ENCODE peak calls at places on chromosomes 7 and 10, in seven cellular contexts. S is A549, R is substantia nigra, N is thoracic aorta, Y is fibroblast of lung, Q is non-pigmented ciliary epithelial cell, E is brain microvascular endothelial cell. Z is an unnamed sample.

GRCh38 chr7:134943785-134944400 is 42.4 kb upstream of the AGBL3 start:
- DNase-seq in R (no peak), Y (no peak), Q (no peak), E (no peak), N (no peak), S (peak), Z (no peak)

GRCh38 chr7:105315357-105315756 is 73.4 kb downstream of the SRPK2 start:
- DNase-seq in Q (no peak), S (no peak), R (no peak), Y (no peak), N (no peak), E (no peak), Z (no peak)

GRCh38 chr7:2475678-2476015 is 551 bp downstream of the GRIFIN start:
- DNase-seq in R (no peak), Q (no peak), N (no peak), S (no peak), Y (no peak), E (no peak), Z (no peak)

GRCh38 chr7:158428131-158428841 is 159.3 kb downstream of the PTPRN2 start:
- DNase-seq in Q (no peak), N (no peak), R (no peak), S (no peak), Y (no peak), E (no peak), Z (no peak)

GRCh38 chr10:30435068-30435422 is 1.1 kb downstream of the MAP3K8 start:
- DNase-seq in Y (peak), E (peak), Q (no peak), S (peak), R (no peak), N (no peak), Z (no peak)

GRCh38 chr7:44212581-44213184 is 11.9 kb downstream of the YKT6 start:
- DNase-seq in Q (no peak), E (no peak), Y (no peak), N (no peak), S (no peak), R (no peak), Z (no peak)

GRCh38 chr7:91149518-91149917 is 114.7 kb upstream of the FZD1 start:
- DNase-seq in R (no peak), S (no peak), Y (no peak), Q (no peak), N (no peak), E (no peak), Z (no peak)

GRCh38 chr10:22252286-22252800 is 34.5 kb upstream of the EBLN1 start:
- DNase-seq in E (no peak), Y (peak), S (no peak), N (no peak), Q (no peak), R (peak), Z (no peak)

GRCh38 chr10:48285710-48286109 is 11.2 kb upstream of the FRMPD2 start:
- DNase-seq in E (no peak), S (no peak), R (no peak), N (no peak), Q (no peak), Y (no peak), Z (no peak)

GRCh38 chr7:152931583-152931982 is 172.0 kb downstream of the ACTR3B start:
- DNase-seq in R (no peak), S (no peak), Q (no peak), E (no peak), N (no peak), Y (no peak), Z (no peak)

GRCh38 chr7:96658011-96658391 is 51.6 kb downstream of the SEM1 start:
- DNase-seq in Q (no peak), N (no peak), S (no peak), E (no peak), R (no peak), Y (no peak), Z (no peak)

GRCh38 chr7:47428052-47428779 is 153.7 kb downstream of the TNS3 start:
- DNase-seq in Y (no peak), S (no peak), R (no peak), E (no peak), N (no peak), Q (no peak), Z (no peak)

GRCh38 chr7:30564243-30564892 is 30.3 kb upstream of the GARS1 start:
- DNase-seq in Q (no peak), E (peak), N (peak), Y (peak), R (peak), S (peak), Z (peak)

GRCh38 chr10:52774600-52775106 is 2.1 kb upstream of the MBL2 start:
- DNase-seq in S (no peak), Q (no peak), Y (no peak), R (no peak), N (no peak), E (no peak), Z (no peak)

GRCh38 chr10:133039107-133039822 is 48.5 kb upstream of the ADGRA1 start:
- DNase-seq in S (peak), E (no peak), N (no peak), Q (no peak), Y (no peak), R (no peak), Z (no peak)

GRCh38 chr7:34247468-34247867 is 342.1 kb downstream of the BMPER start:
- DNase-seq in S (no peak), Y (peak), Q (no peak), R (no peak), E (no peak), N (no peak), Z (no peak)

GRCh38 chr10:88238515-88238914 is 344.6 kb downstream of the RNLS start:
- DNase-seq in R (no peak), E (no peak), S (no peak), Y (no peak), Q (no peak), N (no peak), Z (no peak)

GRCh38 chr10:125064681-125065492 is 95.5 kb downstream of the CTBP2 start:
- DNase-seq in R (no peak), E (no peak), Y (peak), N (no peak), Q (no peak), S (no peak), Z (no peak)

Z was measured in H1.